ENCODE peak calls at places on chromosomes 4 and X, in seven cellular contexts. S, Z, X, H, N, A and I are unnamed samples.

GRCh38 chr4:147942729-147943128 is 210.8 kb downstream of the ARHGAP10 start:
- DNase-seq in S (no peak), Z (no peak), X (no peak), H (no peak), N (no peak), A (no peak), I (no peak)

GRCh38 chr4:53734584-53735363 is 143.5 kb upstream of the LNX1 start:
- DNase-seq in S (no peak), Z (no peak), X (no peak), H (no peak), N (peak), A (no peak), I (no peak)

GRCh38 chr4:26067035-26067434 is 153.0 kb downstream of the SMIM20 start:
- DNase-seq in S (no peak), Z (no peak), X (no peak), H (no peak), N (no peak), A (no peak), I (no peak)

GRCh38 chr4:5758741-5759140 is 47.7 kb downstream of the EVC start:
- DNase-seq in S (no peak), Z (no peak), X (no peak), H (no peak), N (no peak), A (peak), I (no peak)

GRCh38 chr4:12926189-12927066 is 557.7 kb downstream of the RAB28 start:
- DNase-seq in S (no peak), Z (no peak), X (no peak), H (no peak), N (peak), A (no peak), I (no peak)

GRCh38 chr4:177283167-177283566 is 26.5 kb upstream of the NEIL3 start:
- DNase-seq in S (no peak), Z (no peak), X (no peak), H (no peak), N (no peak), A (no peak), I (no peak)

GRCh38 chrX:96183843-96184242 is 500.8 kb upstream of the DIAPH2 start:
- DNase-seq in S (no peak), Z (no peak), X (no peak), H (no peak), N (peak), A (no peak), I (no peak)

GRCh38 chr4:14719053-14719452 is 283.2 kb upstream of the CPEB2 start:
- DNase-seq in S (no peak), Z (peak), X (no peak), H (no peak), N (no peak), A (no peak), I (no peak)

GRCh38 chrX:128518508-128518907 is 466.3 kb upstream of the ACTRT1 start:
- DNase-seq in S (peak), Z (no peak), X (no peak), H (no peak), N (peak), A (no peak), I (no peak)

GRCh38 chrX:41293269-41293668 is 40.7 kb upstream of the DDX3X start:
- DNase-seq in S (no peak), Z (no peak), X (no peak), H (no peak), N (peak), A (no peak), I (no peak)
- TF ChIP-seq CTCF in S (no peak), Z (no peak), X (no peak), H (peak), N (no peak), A (peak), I (peak)

GRCh38 chrX:13750204-13750603 is 15.7 kb downstream of the OFD1 start:
- DNase-seq in S (no peak), Z (peak), X (no peak), H (no peak), N (peak), A (no peak), I (peak)

GRCh38 chrX:13748486-13748885 is 13.9 kb downstream of the OFD1 start:
- DNase-seq in S (no peak), Z (no peak), X (no peak), H (no peak), N (no peak), A (no peak), I (no peak)

GRCh38 chrX:13750812-13751211 is 16.3 kb downstream of the OFD1 start:
- DNase-seq in S (no peak), Z (no peak), X (no peak), H (no peak), N (peak), A (no peak), I (no peak)

GRCh38 chrX:13752141-13752540 is 17.6 kb downstream of the OFD1 start:
- DNase-seq in S (no peak), Z (no peak), X (no peak), H (no peak), N (no peak), A (no peak), I (no peak)

DNA sequence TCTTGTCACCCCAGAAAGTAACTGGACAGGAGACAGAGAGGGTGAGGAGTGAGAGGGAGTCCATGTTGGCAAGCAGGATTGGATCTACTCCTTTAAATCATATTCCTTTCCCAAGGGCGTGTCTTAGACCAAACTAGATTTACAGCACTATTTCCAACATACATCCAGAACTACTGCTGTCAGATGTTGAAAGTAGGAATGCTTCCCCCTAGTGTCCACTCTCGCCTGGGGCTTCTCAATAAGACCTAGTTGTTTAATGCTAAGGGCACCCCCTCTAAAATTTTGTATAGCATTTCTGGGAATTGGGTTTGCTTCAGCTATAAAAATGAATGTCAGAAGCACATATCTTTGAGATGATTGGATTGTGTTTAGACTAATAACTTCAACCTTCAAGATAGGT is 13.3 kb downstream of the OFD1 start:
- DNase-seq in S (peak), Z (peak), X (no peak), H (no peak), N (peak), A (no peak), I (no peak)
- TF ChIP-seq CTCF in S (no peak), Z (peak), X (no peak), H (peak), N (peak), A (peak), I (peak)

DNA sequence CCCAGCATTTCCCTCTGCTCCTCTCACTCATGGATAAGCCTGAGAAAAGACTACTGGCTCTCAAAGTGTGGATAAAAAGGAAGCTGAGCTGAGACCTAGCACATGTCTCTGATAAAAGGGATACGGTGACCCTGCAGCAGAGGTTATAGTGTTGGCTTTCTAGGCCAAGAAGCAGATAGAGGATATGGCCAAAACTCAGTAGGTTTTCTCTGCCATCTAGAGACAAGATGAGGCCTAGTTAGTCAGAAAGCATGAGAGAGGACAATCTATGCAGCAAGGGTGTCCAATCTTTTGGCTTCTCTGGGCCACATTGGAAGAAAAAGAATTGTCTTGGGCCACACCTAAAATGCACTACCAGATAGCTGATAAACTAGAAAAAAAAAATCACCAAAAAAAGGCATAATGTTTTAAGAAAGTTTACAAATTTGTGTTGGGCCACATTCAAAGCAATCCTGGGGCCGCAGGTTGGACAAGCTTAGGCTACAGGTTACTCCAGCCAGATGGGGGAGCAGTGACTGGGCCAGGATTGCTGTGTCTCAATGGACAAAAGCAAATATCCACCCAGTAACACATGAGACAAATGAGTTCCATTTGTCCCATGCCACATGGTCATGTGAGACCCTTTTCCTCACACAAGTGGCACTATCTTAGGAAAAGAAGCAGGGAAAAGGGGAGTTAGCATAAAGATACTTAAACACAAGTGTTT is 411.4 kb downstream of the INPP4B start:
- DNase-seq in S (no peak), Z (no peak), X (no peak), H (no peak), N (no peak), A (no peak), I (no peak)
- TF ChIP-seq CTCF in S (no peak), Z (no peak), X (no peak), H (no peak), N (no peak), A (no peak), I (no peak)

GRCh38 chrX:40524423-40524822 is 56.3 kb upstream of the ATP6AP2 start:
- DNase-seq in S (no peak), Z (no peak), X (no peak), H (no peak), N (no peak), A (no peak), I (no peak)
- TF ChIP-seq CTCF in S (no peak), Z (no peak), X (no peak), H (no peak), N (no peak), A (no peak), I (no peak)

DNA sequence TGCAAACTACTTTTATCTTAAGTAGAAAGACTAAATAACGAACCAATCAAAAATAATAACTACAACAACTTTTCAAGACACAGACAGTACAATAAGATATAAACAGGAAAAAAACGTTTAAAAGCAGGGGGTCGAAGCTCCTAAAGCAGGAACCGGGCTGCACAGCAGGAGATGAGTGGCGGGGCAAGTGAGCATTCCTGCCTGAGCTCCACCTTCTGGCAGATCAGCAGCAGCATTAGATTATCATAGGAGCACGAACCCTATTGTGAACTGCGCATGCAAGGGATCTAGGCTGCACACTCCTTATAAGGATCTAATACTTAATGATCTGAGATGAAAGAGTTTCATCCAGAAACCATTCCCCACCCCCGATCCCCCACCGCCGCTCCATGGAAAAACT is 146.2 kb downstream of the TEX11 start:
- DNase-seq in S (peak), Z (no peak), X (no peak), H (no peak), N (peak), A (no peak), I (no peak)
- TF ChIP-seq CTCF in S (no peak), Z (no peak), X (no peak), H (no peak), N (no peak), A (no peak), I (no peak)